ENCODE peak calls at places on chromosomes 16 and 17, in ten cellular contexts. M, S, D, O, C, F, Z, X, E and T are unnamed samples.

GRCh38 chr17:44961921-44962350 is 6.2 kb downstream of the C1QL1 start:
- DNase-seq in M (no peak), S (peak), D (peak), O (peak), C (no peak), F (peak), Z (no peak), X (no peak), E (no peak), T (no peak)

GRCh38 chr17:78375401-78376079 is 2.9 kb upstream of the PGS1 start:
- DNase-seq in M (no peak), S (no peak), D (peak), O (peak), C (no peak), F (peak), Z (no peak), X (no peak), E (peak), T (no peak)

GRCh38 chr16:68367891-68368601 is 57.2 kb downstream of the PRMT7 start:
- DNase-seq in M (no peak), S (no peak), D (no peak), O (no peak), C (no peak), F (no peak), Z (no peak), X (no peak), E (no peak), T (no peak)

GRCh38 chr17:50064253-50064991 is 8.5 kb downstream of the ITGA3 start:
- DNase-seq in M (no peak), S (no peak), D (peak), O (peak), C (no peak), F (peak), Z (no peak), X (no peak), E (peak), T (no peak)

GRCh38 chr17:13581925-13582324 is 19.8 kb downstream of the HS3ST3A1 start:
- DNase-seq in M (no peak), S (no peak), D (peak), O (no peak), C (no peak), F (peak), Z (no peak), X (no peak), E (no peak), T (no peak)

GRCh38 chr17:9937164-9937835 is 32.2 kb upstream of the RCVRN start:
- DNase-seq in M (no peak), S (no peak), D (no peak), O (no peak), C (no peak), F (peak), Z (peak), X (no peak), E (peak), T (no peak)

GRCh38 chr17:2683912-2684311 is 27.7 kb downstream of the CLUH start:
- DNase-seq in M (peak), S (no peak), D (no peak), O (peak), C (no peak), F (peak), Z (no peak), X (no peak), E (no peak), T (no peak)

GRCh38 chr16:58843675-58844074 is 109.6 kb upstream of the GOT2 start:
- DNase-seq in M (no peak), S (no peak), D (peak), O (peak), C (no peak), F (peak), Z (no peak), X (no peak), E (no peak), T (peak)

GRCh38 chr16:74073471-74073870 is 223.1 kb upstream of the PSMD7 start:
- DNase-seq in M (no peak), S (no peak), D (no peak), O (no peak), C (no peak), F (peak), Z (no peak), X (no peak), E (no peak), T (no peak)

GRCh38 chr16:86826931-86827330 is 248.6 kb downstream of the FOXL1 start:
- DNase-seq in M (no peak), S (no peak), D (no peak), O (no peak), C (no peak), F (no peak), Z (no peak), X (no peak), E (no peak), T (no peak)

GRCh38 chr16:72978212-72978611 is 69.7 kb downstream of the ZFHX3 start:
- DNase-seq in M (no peak), S (no peak), D (peak), O (peak), C (no peak), F (peak), Z (no peak), X (no peak), E (no peak), T (no peak)

GRCh38 chr16:4700997-4701743 is 7.8 kb downstream of the NUDT16L1 start:
- DNase-seq in M (no peak), S (no peak), D (no peak), O (no peak), C (no peak), F (no peak), Z (no peak), X (no peak), E (no peak), T (no peak)

GRCh38 chr16:11380836-11381235 is 35.6 kb downstream of the RMI2 start:
- DNase-seq in M (no peak), S (no peak), D (no peak), O (no peak), C (no peak), F (no peak), Z (no peak), X (no peak), E (no peak), T (no peak)

GRCh38 chr17:74201250-74201649 is 2.2 kb upstream of the RPL38 start:
- DNase-seq in M (no peak), S (peak), D (peak), O (no peak), C (no peak), F (peak), Z (no peak), X (no peak), E (no peak), T (peak)

GRCh38 chr17:72447251-72447640 is 326.4 kb downstream of the SOX9 start:
- DNase-seq in M (no peak), S (no peak), D (no peak), O (no peak), C (no peak), F (no peak), Z (no peak), X (no peak), E (no peak), T (no peak)

GRCh38 chr16:12902511-12903324 is 1.3 kb downstream of the SHISA9 start:
- DNase-seq in M (no peak), S (no peak), D (no peak), O (no peak), C (no peak), F (no peak), Z (no peak), X (peak), E (no peak), T (peak)